ENCODE peak calls at places on chromosomes 1 and 21, in eight cellular contexts. K is SJSA1; Q is upper lobe of right lung; O is K562; W is fibroblast of lung; B is effector memory CD4-positive, alpha-beta T cell; F is cardiac muscle cell; T is suprapubic skin. D is an unnamed sample. For H3K9me3, the result is how much of the 10 kb centered on the place peaks cover.

GRCh38 chr21:44874497-44875331 is 1.2 kb upstream of the PTTG1IP start:
- DNase-seq in F (peak), W (no peak), T (peak), K (peak), B (peak), Q (peak), O (no peak), D (peak)

GRCh38 chr21:32184485-32184884 is 94.4 kb downstream of the MIS18A start:
- DNase-seq in W (no peak), F (no peak), Q (no peak), T (no peak), B (no peak), K (no peak), O (no peak), D (no peak)

GRCh38 chr1:233909195-233909594 is 4.7 kb downstream of the SLC35F3 start:
- DNase-seq in W (peak), B (no peak), T (no peak), O (no peak), Q (no peak), F (no peak), K (peak), D (no peak)

GRCh38 chr21:44982558-44983244 is 42.9 kb downstream of the SLX9 start:
- DNase-seq in B (no peak), Q (no peak), T (peak), W (peak), F (no peak), K (no peak), O (no peak), D (peak)

GRCh38 chr21:36207577-36208320 is 51.1 kb downstream of the DOP1B start:
- DNase-seq in Q (no peak), F (peak), K (no peak), T (no peak), O (no peak), W (peak), B (no peak), D (no peak)

GRCh38 chr21:16913010-16913409 is 599.8 kb upstream of the CXADR start:
- DNase-seq in T (no peak), Q (no peak), W (no peak), K (peak), O (no peak), B (no peak), F (no peak), D (no peak)

GRCh38 chr1:219385786-219386427 is 212.2 kb downstream of the LYPLAL1 start:
- DNase-seq in Q (no peak), W (peak), B (no peak), F (peak), O (peak), K (peak), T (no peak), D (no peak)

GRCh38 chr1:55707196-55707595 is 492.0 kb upstream of the USP24 start:
- DNase-seq in Q (no peak), B (no peak), F (no peak), W (no peak), T (no peak), K (no peak), O (no peak), D (no peak)

GRCh38 chr1:59730302-59730701 is 84.4 kb upstream of the HOOK1 start:
- DNase-seq in B (no peak), K (peak), O (no peak), W (peak), F (no peak), T (no peak), Q (no peak), D (no peak)

GRCh38 chr21:37257526-37257966 is 9.6 kb downstream of the VPS26C start:
- DNase-seq in K (no peak), T (peak), O (no peak), Q (peak), F (no peak), W (peak), B (no peak), D (no peak)

GRCh38 chr1:202160377-202160940 is at the start of gene PTPN7:
- DNase-seq in T (no peak), K (no peak), F (no peak), Q (peak), O (peak), B (peak), W (no peak), D (no peak)

GRCh38 chr1:197391303-197392226 is 123.5 kb downstream of the CRB1 start:
- DNase-seq in B (no peak), T (no peak), Q (no peak), W (peak), F (no peak), O (no peak), K (no peak), D (no peak)

DNA sequence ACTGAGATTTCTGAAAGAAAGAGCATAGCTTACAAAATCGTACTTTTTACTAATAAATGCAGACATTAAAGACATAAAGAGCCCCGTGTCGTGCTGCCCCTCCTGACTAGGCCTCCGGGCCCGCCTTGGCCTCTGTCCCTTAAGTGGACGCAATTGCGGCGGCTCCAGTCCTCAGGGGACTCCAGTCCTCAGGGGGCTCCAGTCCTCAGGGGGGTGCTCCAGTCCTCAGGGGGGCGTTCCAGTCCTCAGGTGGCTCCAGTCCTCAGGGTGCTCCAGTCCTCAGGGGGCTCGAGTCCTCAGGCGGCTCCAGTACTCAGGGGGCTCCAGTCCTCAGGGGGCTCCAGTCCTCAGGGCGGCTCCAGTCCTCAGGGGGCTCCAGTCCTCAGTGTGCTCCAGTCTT is 10.6 kb upstream of the OR2M2 start:
- DNase-seq in Q (no peak), W (no peak), O (no peak), K (no peak), B (no peak), F (no peak), T (no peak), D (no peak)
- H3K9me3 ChIP-seq in Q (under half), W (under half), O (under half), K (under half), B (under half), F (under half), T (under half), D (under half)

GRCh38 chr1:221711642-221712041 is 30.2 kb downstream of the DUSP10 start:
- DNase-seq in B (no peak), O (no peak), K (no peak), T (no peak), Q (no peak), F (no peak), W (no peak), D (no peak)
- H3K4me3 ChIP-seq in B (no peak), O (no peak), K (no peak), T (no peak), Q (no peak), F (no peak), W (no peak), D (no peak)

GRCh38 chr1:69410893-69411292 is 156.8 kb upstream of the LRRC7 start:
- DNase-seq in T (no peak), B (no peak), Q (no peak), K (no peak), O (no peak), W (no peak), F (no peak), D (peak)

GRCh38 chr1:69413129-69413528 is 154.6 kb upstream of the LRRC7 start:
- DNase-seq in K (no peak), F (no peak), B (no peak), T (no peak), Q (no peak), O (no peak), W (no peak), D (no peak)

GRCh38 chr1:69406244-69406643 is 161.5 kb upstream of the LRRC7 start:
- DNase-seq in T (no peak), Q (no peak), B (no peak), F (no peak), W (no peak), O (no peak), K (no peak), D (no peak)

GRCh38 chr1:69410457-69410850 is 157.3 kb upstream of the LRRC7 start:
- DNase-seq in B (no peak), T (no peak), K (no peak), W (no peak), Q (no peak), O (no peak), F (no peak), D (no peak)

GRCh38 chr1:69409731-69410456 is 157.8 kb upstream of the LRRC7 start:
- DNase-seq in B (no peak), O (no peak), Q (no peak), F (no peak), T (no peak), K (no peak), W (no peak), D (no peak)
- H3K9me3 ChIP-seq in B (under half), O (under half), Q (under half), F (under half), T (under half), K (under half), W (under half), D (under half)

GRCh38 chr1:90723561-90724108 is 6.5 kb upstream of the BARHL2 start:
- DNase-seq in B (no peak), T (no peak), K (no peak), O (no peak), W (no peak), Q (no peak), F (no peak), D (no peak)

GRCh38 chr1:90720137-90720636 is 3.1 kb upstream of the BARHL2 start:
- DNase-seq in Q (no peak), F (no peak), O (no peak), K (no peak), W (no peak), T (no peak), B (no peak), D (no peak)

GRCh38 chr1:90722874-90723273 is 5.8 kb upstream of the BARHL2 start:
- DNase-seq in B (no peak), W (no peak), T (no peak), K (no peak), O (no peak), F (no peak), Q (no peak), D (no peak)

GRCh38 chr1:90719321-90720136 is 2.4 kb upstream of the BARHL2 start:
- DNase-seq in K (no peak), O (no peak), F (no peak), W (no peak), T (no peak), B (no peak), Q (no peak), D (no peak)

GRCh38 chr1:90721210-90722194 is 4.4 kb upstream of the BARHL2 start:
- DNase-seq in Q (peak), K (peak), O (peak), B (no peak), T (no peak), F (peak), W (peak), D (no peak)
- H3K4me3 ChIP-seq in Q (no peak), K (no peak), O (no peak), B (no peak), T (no peak), F (no peak), W (no peak), D (no peak)

GRCh38 chr1:2854611-2855010 is 53.1 kb upstream of the TTC34 start:
- DNase-seq in O (no peak), T (no peak), W (no peak), B (no peak), Q (no peak), F (no peak), K (no peak), D (no peak)
- H3K9me3 ChIP-seq in O (under half), T (under half), W (under half), B (under half), Q (under half), F (under half), K (under half), D (under half)

GRCh38 chr21:33948096-33948950 is 32.7 kb upstream of the ATP5PO start:
- DNase-seq in K (peak), W (peak), Q (peak), F (peak), B (peak), T (peak), O (peak), D (peak)

GRCh38 chr21:33948951-33949444 is 33.4 kb upstream of the ATP5PO start:
- DNase-seq in W (no peak), F (no peak), B (no peak), T (no peak), K (no peak), Q (no peak), O (no peak), D (no peak)

GRCh38 chr21:33950425-33951079 is 34.9 kb upstream of the ATP5PO start:
- DNase-seq in K (no peak), T (no peak), B (no peak), Q (no peak), O (no peak), F (no peak), W (no peak), D (no peak)

GRCh38 chr21:33951276-33952178 is 35.9 kb upstream of the ATP5PO start:
- DNase-seq in F (no peak), K (no peak), T (no peak), Q (no peak), O (no peak), W (peak), B (no peak), D (no peak)

DNA sequence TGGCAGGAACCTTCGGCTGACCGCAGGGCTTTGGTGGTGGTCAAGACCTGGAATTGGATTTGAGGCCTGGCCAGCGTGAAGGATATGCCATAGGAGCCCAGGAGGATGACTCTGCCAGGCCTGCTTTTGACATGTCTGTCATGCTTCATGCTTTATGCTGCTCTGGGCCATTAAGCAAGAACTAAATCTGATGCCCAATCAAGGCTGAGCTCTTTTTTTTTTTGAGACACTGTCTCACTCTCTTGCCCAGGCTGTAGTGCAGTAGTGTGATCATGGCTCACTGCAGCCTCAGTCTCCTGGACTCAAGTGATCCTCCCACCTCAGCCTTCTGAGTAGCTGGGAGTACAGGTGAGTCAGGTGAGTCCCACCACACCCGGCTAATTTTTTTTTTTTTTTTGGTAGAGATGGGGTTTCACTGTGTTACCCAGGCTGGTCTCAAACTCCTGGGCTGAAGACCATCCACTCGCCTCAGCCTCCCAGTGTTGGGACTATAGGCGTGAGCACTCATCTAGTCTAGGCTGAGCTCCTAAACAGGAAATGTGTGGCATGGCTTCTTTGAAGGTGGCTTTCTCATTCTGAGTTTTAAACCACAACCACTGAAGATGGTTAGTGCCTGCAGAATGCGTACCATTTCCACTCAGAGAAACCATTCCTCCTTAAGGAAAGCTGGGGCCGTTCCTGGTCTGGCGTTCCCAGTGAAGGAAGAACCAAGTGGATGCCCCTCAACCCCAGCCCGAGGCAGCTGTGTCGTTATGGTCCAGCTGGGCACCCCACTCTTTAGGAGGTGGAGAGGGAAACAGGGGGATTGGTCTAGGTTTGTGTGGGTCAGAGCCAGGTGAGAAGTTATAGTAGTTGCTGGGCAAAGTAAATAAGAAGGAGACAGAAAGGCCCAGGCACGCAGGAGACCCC is 34.2 kb upstream of the ATP5PO start:
- DNase-seq in T (no peak), O (no peak), W (no peak), Q (no peak), K (no peak), B (peak), F (no peak), D (no peak)
- H3K4me3 ChIP-seq in T (no peak), O (no peak), W (no peak), Q (no peak), K (no peak), B (peak), F (no peak), D (no peak)

DNA sequence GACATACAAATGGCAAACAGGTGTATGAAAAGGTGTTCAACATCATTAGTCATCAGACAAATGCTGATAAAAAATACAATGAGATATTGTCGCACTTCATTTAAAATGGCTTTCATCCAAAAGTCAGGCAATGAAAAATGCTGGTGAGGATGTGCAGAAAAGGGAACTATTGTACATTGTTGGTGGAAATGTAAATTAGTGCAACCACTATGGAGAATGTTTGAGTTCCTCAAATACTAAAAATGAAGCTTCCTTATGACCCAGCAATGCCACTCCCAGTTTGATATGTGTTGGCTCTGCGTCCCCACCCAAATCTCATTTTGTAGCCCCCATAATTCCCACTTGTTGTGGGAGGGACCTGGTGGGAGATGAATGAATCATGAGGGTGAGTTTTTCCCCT is 309.7 kb upstream of the ZRANB2 start:
- DNase-seq in O (no peak), T (no peak), B (no peak), Q (no peak), W (no peak), K (no peak), F (no peak), D (no peak)
- H3K9me3 ChIP-seq in O (under half), T (under half), B (under half), Q (under half), W (under half), K (under half), F (under half), D (under half)

GRCh38 chr1:225713281-225713680 is 60.4 kb upstream of the ENAH start:
- DNase-seq in B (no peak), T (no peak), F (no peak), Q (no peak), W (no peak), O (no peak), K (no peak), D (no peak)

GRCh38 chr1:225712391-225712790 is 59.5 kb upstream of the ENAH start:
- DNase-seq in W (no peak), B (no peak), F (no peak), Q (no peak), K (no peak), O (no peak), T (no peak), D (no peak)

GRCh38 chr1:225711236-225711937 is 58.5 kb upstream of the ENAH start:
- DNase-seq in W (no peak), T (no peak), K (no peak), Q (no peak), B (no peak), F (no peak), O (no peak), D (no peak)

GRCh38 chr1:225709101-225709500 is 56.2 kb upstream of the ENAH start:
- DNase-seq in F (no peak), B (no peak), O (no peak), W (no peak), Q (no peak), T (no peak), K (no peak), D (no peak)

GRCh38 chr1:225710804-225711203 is 57.9 kb upstream of the ENAH start:
- DNase-seq in O (no peak), K (no peak), T (no peak), F (no peak), Q (no peak), W (peak), B (no peak), D (peak)
- H3K4me3 ChIP-seq in O (no peak), K (no peak), T (no peak), F (no peak), Q (no peak), W (no peak), B (no peak), D (no peak)

GRCh38 chr1:4270651-4271337 is 370.7 kb upstream of the C1orf174 start:
- DNase-seq in B (no peak), O (no peak), K (no peak), W (no peak), T (no peak), F (no peak), Q (no peak), D (no peak)
- H3K9me3 ChIP-seq in B (under half), O (under half), K (under half), W (under half), T (under half), F (under half), Q (under half), D (under half)

D was measured in sigmoid colon.